ENCODE peak calls at places on chromosomes 7 and 10, in four cellular contexts. One of them, this sample, is unnamed.

GRCh38 chr7:31410265-31410664 is 69.7 kb upstream of the NEUROD6 start:
- DNase-seq in IMR-90: no peak
- DNase-seq in mesendoderm: no peak
- DNase-seq in H1: no peak
- DNase-seq in this sample: no peak

GRCh38 chr7:23960361-23960760 is 250.3 kb downstream of the STK31 start:
- DNase-seq in IMR-90: no peak
- DNase-seq in mesendoderm: no peak
- DNase-seq in H1: no peak
- DNase-seq in this sample: no peak

GRCh38 chr7:111730476-111731300 is 168.4 kb upstream of the IMMP2L start:
- DNase-seq in IMR-90: peak
- DNase-seq in mesendoderm: peak
- DNase-seq in H1: no peak
- DNase-seq in this sample: no peak

GRCh38 chr10:32350811-32351342 is 3.9 kb upstream of the EPC1 start:
- DNase-seq in IMR-90: no peak
- DNase-seq in mesendoderm: no peak
- DNase-seq in H1: no peak
- DNase-seq in this sample: no peak

GRCh38 chr7:6251653-6252052 is 20.8 kb downstream of the CYTH3 start:
- DNase-seq in IMR-90: no peak
- DNase-seq in mesendoderm: no peak
- DNase-seq in H1: no peak
- DNase-seq in this sample: no peak

GRCh38 chr7:72063325-72063724 is 348.8 kb downstream of the CALN1 start:
- DNase-seq in IMR-90: no peak
- DNase-seq in mesendoderm: no peak
- DNase-seq in H1: no peak
- DNase-seq in this sample: no peak

GRCh38 chr10:33155720-33156638 is 178.5 kb downstream of the NRP1 start:
- DNase-seq in IMR-90: peak
- DNase-seq in mesendoderm: peak
- DNase-seq in H1: no peak
- DNase-seq in this sample: no peak

GRCh38 chr7:130309986-130310385 is 17.0 kb downstream of the CPA4 start:
- DNase-seq in IMR-90: no peak
- DNase-seq in mesendoderm: no peak
- DNase-seq in H1: no peak
- DNase-seq in this sample: no peak

GRCh38 chr7:143381427-143382125 is 431 bp downstream of the ZYX start:
- DNase-seq in IMR-90: peak
- DNase-seq in mesendoderm: no peak
- DNase-seq in H1: no peak
- DNase-seq in this sample: peak
- H3K23ac ChIP-seq in IMR-90: peak
- H3K23ac ChIP-seq in mesendoderm: peak
- H3K23ac ChIP-seq in H1: no peak
- H3K23ac ChIP-seq in this sample: no peak

DNA sequence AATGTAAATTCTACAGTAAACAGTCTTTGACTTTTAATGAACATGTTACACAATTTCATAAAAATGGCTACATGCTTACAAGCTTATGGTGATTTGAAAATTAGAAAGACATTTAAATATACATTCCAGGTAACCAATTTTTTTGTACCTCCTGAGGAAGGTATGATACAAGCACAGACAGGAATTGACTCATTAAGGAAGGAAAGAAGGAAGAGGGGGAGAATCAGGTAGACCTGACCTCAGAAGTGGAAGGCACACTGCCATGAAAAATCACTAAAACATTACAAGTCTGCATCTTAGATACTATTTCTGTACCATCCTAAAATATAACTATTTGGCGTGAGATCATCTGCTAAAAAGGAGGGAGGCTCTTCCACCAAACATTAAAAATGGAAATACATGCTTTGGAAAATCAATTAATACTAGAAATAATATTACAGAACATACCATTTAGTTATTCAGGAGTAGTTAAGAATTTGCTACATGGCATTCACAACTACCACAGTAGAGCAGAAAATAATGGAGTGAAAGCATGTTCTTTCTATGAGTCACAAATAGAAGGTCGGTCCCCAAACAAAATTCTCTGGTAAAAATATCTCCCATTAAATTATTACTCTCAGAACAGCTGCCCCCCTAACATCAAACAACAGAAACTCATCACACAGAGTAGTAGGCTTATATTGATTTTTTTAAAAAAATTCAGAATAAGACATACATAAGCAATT is 15.2 kb downstream of the RAB11FIP2 start:
- DNase-seq in IMR-90: no peak
- DNase-seq in mesendoderm: no peak
- DNase-seq in H1: no peak
- DNase-seq in this sample: no peak
- H4K5ac ChIP-seq in IMR-90: no peak
- H4K5ac ChIP-seq in mesendoderm: no peak
- H4K5ac ChIP-seq in H1: no peak
- H4K5ac ChIP-seq in this sample: no peak

GRCh38 chr10:28087675-28088351 is 88.9 kb upstream of the ODAD2 start:
- DNase-seq in IMR-90: peak
- DNase-seq in mesendoderm: peak
- DNase-seq in H1: no peak
- DNase-seq in this sample: no peak
- H3K23ac ChIP-seq in IMR-90: peak
- H3K23ac ChIP-seq in mesendoderm: no peak
- H3K23ac ChIP-seq in H1: no peak
- H3K23ac ChIP-seq in this sample: no peak

DNA sequence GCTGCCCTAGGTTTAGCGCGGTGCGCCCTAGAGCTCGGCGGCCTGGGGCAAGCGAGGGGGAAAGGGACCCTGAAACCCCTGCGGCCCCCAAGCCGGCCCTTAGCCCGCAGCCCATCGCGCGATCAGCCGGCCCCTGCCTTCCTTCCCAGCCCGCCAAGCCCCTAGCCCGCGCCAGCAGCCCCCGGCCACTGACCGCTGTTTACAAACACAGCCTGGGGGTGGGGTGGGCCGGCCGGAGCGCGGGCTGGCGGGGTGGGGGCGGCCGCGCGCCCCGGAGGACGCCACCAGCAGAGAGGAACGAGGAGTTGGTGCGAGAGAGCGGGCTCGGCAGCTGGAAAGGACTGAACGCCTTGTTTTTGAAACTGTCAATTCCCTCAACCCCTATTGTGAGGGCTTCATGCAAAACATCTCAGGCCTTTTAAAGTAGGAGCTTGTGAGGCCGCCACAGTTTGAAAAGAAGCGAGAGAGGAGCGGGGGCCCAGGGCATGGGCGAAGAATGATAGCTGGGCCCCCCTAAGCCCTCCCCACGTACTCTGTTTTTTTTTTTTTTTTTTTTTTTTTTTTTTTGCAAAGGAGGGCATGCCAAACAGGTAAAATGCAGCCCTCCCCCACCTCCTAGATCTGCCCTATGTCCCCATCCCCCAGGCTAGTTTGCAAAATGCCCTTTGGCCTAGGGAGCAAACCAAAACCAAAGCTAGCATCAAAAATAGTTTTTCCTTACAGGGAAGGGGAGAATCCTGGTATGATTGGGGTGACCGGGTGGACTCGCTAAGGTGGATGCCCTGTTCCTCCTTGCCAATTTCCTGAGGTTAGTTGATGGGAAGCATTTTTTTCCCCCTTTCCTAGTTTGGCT is 15.0 kb downstream of the SKIDA1 start:
- DNase-seq in IMR-90: no peak
- DNase-seq in mesendoderm: peak
- DNase-seq in H1: no peak
- DNase-seq in this sample: no peak
- H4K5ac ChIP-seq in IMR-90: peak
- H4K5ac ChIP-seq in mesendoderm: peak
- H4K5ac ChIP-seq in H1: peak
- H4K5ac ChIP-seq in this sample: no peak

DNA sequence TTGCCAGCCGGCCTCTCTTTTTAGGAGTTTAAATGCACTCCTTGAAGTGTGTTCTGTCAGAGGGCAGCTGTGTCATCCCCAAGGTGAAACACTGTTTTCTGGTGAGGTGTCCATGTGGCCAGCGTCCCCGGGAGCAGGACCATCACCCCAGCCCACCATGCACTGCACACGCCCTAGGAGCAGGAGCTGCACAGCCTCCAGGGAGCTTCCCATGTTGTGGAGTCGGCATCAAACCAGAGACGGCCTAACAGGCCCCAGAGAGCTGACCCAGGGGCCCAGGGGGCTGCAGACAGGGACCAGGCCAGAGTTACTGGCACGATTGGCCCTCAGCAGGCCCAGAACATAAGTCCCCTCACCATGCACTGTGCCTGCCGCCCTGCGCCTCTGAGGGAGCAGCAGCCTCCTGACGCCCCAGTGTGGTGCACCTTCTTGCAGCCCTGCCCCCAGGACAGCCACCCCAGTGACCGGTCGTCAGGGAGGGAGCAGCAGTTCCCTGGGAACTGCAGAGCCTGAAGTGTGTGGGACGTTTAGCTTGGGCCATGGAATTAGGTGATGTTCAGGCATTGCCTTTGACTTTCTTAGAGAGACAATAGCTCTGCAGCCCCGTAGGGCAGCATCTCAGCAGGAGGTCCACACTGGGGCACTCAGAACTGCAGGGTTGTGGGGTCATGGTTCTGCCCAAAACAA is 97.9 kb downstream of the NKX6-2 start:
- DNase-seq in IMR-90: no peak
- DNase-seq in mesendoderm: peak
- DNase-seq in H1: no peak
- DNase-seq in this sample: peak
- H3K23ac ChIP-seq in IMR-90: no peak
- H3K23ac ChIP-seq in mesendoderm: no peak
- H3K23ac ChIP-seq in H1: no peak
- H3K23ac ChIP-seq in this sample: no peak

This sample was measured in H9.